ENCODE peak calls at places on chromosomes 4 and X, in six cellular contexts. S is Karpas-422, V is gastrocnemius medialis, A is endodermal cell, T is A673, X is uterus. L is an unnamed sample. For H3K4me1 and H3K27me3, the result is how much of the 10 kb centered on the place peaks cover.

GRCh38 chr4:153616005-153616555 is 68.0 kb upstream of the TLR2 start:
- DNase-seq in S (no peak), X (no peak), V (no peak), T (no peak), A (no peak), L (no peak)

GRCh38 chr4:6134612-6135220 is 65.6 kb downstream of the JAKMIP1 start:
- DNase-seq in A (no peak), V (no peak), S (peak), X (no peak), T (peak), L (no peak)

GRCh38 chr4:73450398-73451004 is 14.5 kb downstream of the AFP start:
- DNase-seq in T (peak), V (no peak), X (no peak), A (peak), S (no peak), L (peak)

GRCh38 chr4:153792893-153793227 is 4.0 kb upstream of the SFRP2 start:
- DNase-seq in A (peak), S (no peak), X (no peak), T (no peak), V (no peak), L (no peak)

GRCh38 chr4:148196168-148196567 is 246.0 kb downstream of the NR3C2 start:
- DNase-seq in V (no peak), T (peak), X (no peak), A (no peak), S (no peak), L (no peak)

GRCh38 chrX:17738002-17738713 is 865 bp downstream of the SCML1 start:
- DNase-seq in X (peak), S (no peak), T (peak), V (peak), A (peak), L (no peak)

GRCh38 chr4:60812811-60813210 is 387.3 kb upstream of the ADGRL3 start:
- DNase-seq in X (no peak), V (no peak), A (no peak), S (no peak), T (no peak), L (no peak)

GRCh38 chrX:139702658-139703057 is 5.3 kb downstream of the MCF2 start:
- DNase-seq in V (no peak), A (no peak), S (no peak), T (no peak), X (no peak), L (no peak)

GRCh38 chr4:144565558-144566195 is 80.3 kb upstream of the HHIP start:
- DNase-seq in S (no peak), T (no peak), X (no peak), V (no peak), A (no peak), L (no peak)

GRCh38 chr4:78166582-78166981 is 109.5 kb downstream of the FRAS1 start:
- DNase-seq in A (no peak), V (no peak), X (no peak), T (no peak), S (no peak), L (no peak)

DNA sequence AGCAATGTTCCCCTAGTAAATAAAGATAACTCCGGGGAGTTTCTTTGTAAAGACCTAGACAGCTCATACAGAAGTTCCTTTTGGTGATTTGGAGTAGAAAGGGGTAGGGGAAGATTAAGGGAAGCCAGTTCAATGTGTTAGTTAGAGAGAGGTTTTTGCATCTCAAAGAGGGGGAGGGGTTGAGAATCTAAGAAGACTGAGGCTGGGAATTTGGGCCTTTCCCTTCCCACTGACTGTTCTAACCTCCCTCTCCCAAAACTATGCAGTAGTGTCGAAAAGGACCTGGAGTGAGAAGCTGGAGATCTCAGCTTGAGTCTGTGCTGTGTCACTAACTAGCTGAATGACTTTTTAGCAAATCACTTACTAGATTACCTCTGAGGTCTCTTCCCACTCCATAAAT is 55.7 kb upstream of the CCDC160 start:
- DNase-seq in T (no peak), A (peak), S (no peak), X (no peak), V (no peak), L (no peak)
- H3K4me1 ChIP-seq in T (under half), A (under half), S (under half), X (under half), V (under half), L (under half)

DNA sequence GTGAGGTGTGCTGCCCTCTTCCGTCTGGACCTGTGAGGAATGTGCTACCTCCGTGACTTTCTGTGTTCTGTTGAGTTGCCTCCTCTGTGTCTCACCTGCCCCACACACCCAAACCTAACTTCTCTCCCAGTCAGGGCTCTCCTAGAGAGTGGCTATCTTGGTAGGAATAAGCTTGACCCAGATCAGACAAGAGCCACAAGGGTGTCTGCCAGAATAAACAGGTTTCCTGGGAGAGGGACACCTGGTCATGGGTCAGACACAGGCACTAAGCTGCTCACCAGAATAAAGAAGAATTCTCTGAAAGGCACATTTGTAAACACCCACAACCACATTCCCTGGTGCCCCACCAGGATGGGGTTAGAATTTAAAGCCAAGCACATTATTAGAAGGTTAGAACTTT is 11.1 kb downstream of the ZNF182 start:
- DNase-seq in T (no peak), A (no peak), V (no peak), S (no peak), X (no peak), L (no peak)
- H3K27me3 ChIP-seq in T (under half), A (under half), V (under half), S (under half), X (under half), L (under half)

DNA sequence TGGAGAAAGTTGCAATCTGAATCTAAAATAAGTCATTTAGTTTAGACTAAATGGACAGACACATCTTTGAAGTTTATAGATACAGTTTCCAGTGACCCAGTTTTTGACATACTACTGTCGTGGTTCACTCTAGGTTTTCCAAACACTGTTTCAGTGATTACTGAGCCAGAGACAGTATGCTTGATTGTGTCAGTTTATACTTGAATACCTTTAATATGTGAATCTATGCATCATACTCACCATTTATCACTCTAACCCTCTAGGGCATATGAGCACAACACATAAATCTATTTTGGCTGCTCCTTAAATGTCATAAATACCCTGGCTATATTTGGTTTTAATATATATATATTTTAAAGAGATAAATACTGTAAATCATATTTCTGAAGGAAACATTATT is 173.5 kb downstream of the GRID2 start:
- DNase-seq in V (no peak), A (no peak), S (no peak), T (no peak), X (no peak), L (no peak)
- H3K4me1 ChIP-seq in V (under half), A (under half), S (under half), T (under half), X (under half), L (under half)

GRCh38 chr4:16077786-16078185 is 6.0 kb downstream of the PROM1 start:
- DNase-seq in T (no peak), V (no peak), S (no peak), A (no peak), X (no peak), L (no peak)

GRCh38 chr4:16079046-16079445 is 4.8 kb downstream of the PROM1 start:
- DNase-seq in A (peak), T (no peak), X (no peak), S (no peak), V (no peak), L (no peak)

GRCh38 chr4:16078195-16078756 is 5.5 kb downstream of the PROM1 start:
- DNase-seq in S (no peak), V (no peak), A (peak), X (no peak), T (no peak), L (no peak)

GRCh38 chr4:16075061-16075460 is 8.8 kb downstream of the PROM1 start:
- DNase-seq in A (peak), X (no peak), S (no peak), T (no peak), V (no peak), L (no peak)

GRCh38 chr4:16075975-16076757 is 7.7 kb downstream of the PROM1 start:
- DNase-seq in V (no peak), T (no peak), X (no peak), S (no peak), A (peak), L (no peak)
- H3K27me3 ChIP-seq in V (under half), T (under half), X (under half), S (under half), A (under half), L (under half)

DNA sequence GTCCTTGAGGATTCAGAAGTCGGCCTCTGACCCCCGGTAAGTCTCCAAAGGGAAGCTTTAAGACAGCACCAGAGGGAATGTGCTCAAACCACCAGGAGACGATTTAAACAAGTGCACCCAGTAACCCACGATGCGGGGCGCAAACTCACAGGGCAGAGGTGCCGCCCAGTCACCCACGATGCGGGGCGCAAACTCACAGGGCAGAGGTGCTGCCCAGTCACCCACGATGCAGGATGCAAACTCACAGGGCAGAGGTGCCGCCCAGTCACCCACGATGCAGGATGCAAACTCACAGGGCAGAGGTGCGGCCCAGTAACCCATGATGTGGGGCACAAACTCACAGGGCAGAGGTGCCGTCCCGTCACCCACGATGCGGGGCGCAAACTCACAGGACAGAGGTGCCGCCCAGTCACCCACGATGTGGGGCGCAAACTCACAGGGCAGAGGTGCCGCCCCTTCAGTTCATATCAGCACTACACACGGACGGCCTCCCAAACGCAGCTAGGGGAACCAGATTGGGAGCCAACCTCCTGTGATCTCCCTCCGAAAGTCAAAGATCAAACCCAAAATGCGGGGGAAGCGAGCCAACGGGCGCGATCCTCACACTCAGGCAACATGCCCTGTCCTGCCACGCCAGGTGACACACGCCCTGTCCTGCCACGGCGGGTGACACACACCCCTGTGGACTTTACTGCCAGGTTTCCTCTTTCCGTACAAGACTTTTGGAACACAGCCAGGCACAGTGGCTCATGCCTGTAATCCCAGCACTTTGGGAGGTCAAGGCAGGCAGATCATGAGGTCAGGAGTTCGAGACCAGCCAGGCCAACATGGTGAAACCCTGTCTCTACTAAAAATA is 11.3 kb downstream of the PPP2R3B start:
- DNase-seq in S (no peak), X (no peak), V (no peak), T (no peak), A (no peak), L (no peak)
- H3K4me1 ChIP-seq in S (under half), X (under half), V (under half), T (under half), A (under half), L (under half)